ENCODE peak calls at places on chromosomes 6 and 20, in eight cellular contexts. N is CD8-positive, alpha-beta T cell; Z is GM23338; V is stimulated activated CD4-positive, alpha-beta T cell treated with anti-CD3 and anti-CD28 coated beads, Interleukin-1b, Interleukin-23, amount 100 ng/mL, for 24 hours; J is NCI-H2081; O is IMR-90; M is activated T-helper 1 cell treated with anti-CD3 and anti-CD28 coated beads, Interleukin-2, amount 50 U/mL, for 16 hours; F is MCF 10A. D is an unnamed sample.

GRCh38 chr20:62666736-62667529 is 24.6 kb downstream of the SLCO4A1 start:
- DNase-seq in N (no peak), Z (no peak), V (no peak), J (peak; percentile 33), O (peak; percentile 20), M (no peak), F (peak; percentile 28), D (no peak)

GRCh38 chr20:62921119-62921687 is 5.1 kb downstream of the DIDO1 start:
- DNase-seq in N (peak; percentile 65), Z (peak; percentile 90), V (peak; percentile 62), J (peak; percentile 55), O (peak; percentile 53), M (no peak), F (peak; percentile 79), D (peak; percentile 63)

GRCh38 chr6:38638941-38639497 is 710 bp downstream of the BTBD9 start:
- DNase-seq in N (peak; percentile 66), Z (peak; percentile 56), V (peak; percentile 51), J (peak; percentile 48), O (peak; percentile 58), M (peak; percentile 40), F (peak; percentile 42), D (peak; percentile 72)

GRCh38 chr6:71480577-71480976 is 192.0 kb downstream of the OGFRL1 start:
- DNase-seq in N (no peak), Z (no peak), V (no peak), J (no peak), O (no peak), M (no peak), F (no peak), D (no peak)

GRCh38 chr6:127690092-127690491 is 113.1 kb downstream of the C6orf58 start:
- DNase-seq in N (no peak), Z (peak; percentile 60), V (no peak), J (peak; percentile 4), O (peak; percentile 28), M (no peak), F (peak; percentile 32), D (no peak)

GRCh38 chr20:45343867-45344721 is 4.1 kb downstream of the SDC4 start:
- DNase-seq in N (no peak), Z (no peak), V (no peak), J (no peak), O (peak; percentile 93), M (no peak), F (peak; percentile 94), D (no peak)

GRCh38 chr6:41653642-41654432 is 15.6 kb downstream of the MDFI start:
- DNase-seq in N (no peak), Z (no peak), V (no peak), J (no peak), O (no peak), M (no peak), F (no peak), D (no peak)

GRCh38 chr20:52565614-52566013 is 374.0 kb upstream of the ZFP64 start:
- DNase-seq in N (no peak), Z (no peak), V (no peak), J (no peak), O (no peak), M (no peak), F (no peak), D (no peak)

D was measured in central memory CD4-positive, alpha-beta T cell.